ENCODE peak calls at places on chromosomes 1 and 21, in four cellular contexts. One of them, this sample, is unnamed.

GRCh38 chr1:7266561-7266960 is 481.3 kb downstream of the CAMTA1 start:
- DNase-seq in stimulated activated naive CD4-positive, alpha-beta T cell treated with Interleukin-2 at 50 U/mL for 16 hours: no peak
- DNase-seq in stimulated activated CD4-positive, alpha-beta T cell treated with anti-CD3 and anti-CD28 coated beads, TNF-alpha, amount 100 ng/mL, for 24 hours: no peak
- DNase-seq in neural crest cell: no peak
- DNase-seq in this sample: no peak

GRCh38 chr1:203504400-203505250 is 10.7 kb downstream of the OPTC start:
- DNase-seq in stimulated activated naive CD4-positive, alpha-beta T cell treated with Interleukin-2 at 50 U/mL for 16 hours: peak; percentile 61
- DNase-seq in neural crest cell: peak; percentile 91
- DNase-seq in stimulated activated CD4-positive, alpha-beta T cell treated with anti-CD3 and anti-CD28 coated beads, TNF-alpha, amount 100 ng/mL, for 24 hours: peak; percentile 71
- DNase-seq in this sample: no peak

GRCh38 chr1:151478923-151479322 is 19.6 kb upstream of the POGZ start:
- DNase-seq in stimulated activated naive CD4-positive, alpha-beta T cell treated with Interleukin-2 at 50 U/mL for 16 hours: no peak
- DNase-seq in neural crest cell: no peak
- DNase-seq in stimulated activated CD4-positive, alpha-beta T cell treated with anti-CD3 and anti-CD28 coated beads, TNF-alpha, amount 100 ng/mL, for 24 hours: no peak
- DNase-seq in this sample: no peak

GRCh38 chr1:67634396-67634935 is 50.5 kb upstream of the GADD45A start:
- DNase-seq in neural crest cell: no peak
- DNase-seq in stimulated activated naive CD4-positive, alpha-beta T cell treated with Interleukin-2 at 50 U/mL for 16 hours: no peak
- DNase-seq in stimulated activated CD4-positive, alpha-beta T cell treated with anti-CD3 and anti-CD28 coated beads, TNF-alpha, amount 100 ng/mL, for 24 hours: no peak
- DNase-seq in this sample: no peak

GRCh38 chr1:27544818-27545612 is 55.0 kb upstream of the WASF2 start:
- DNase-seq in stimulated activated naive CD4-positive, alpha-beta T cell treated with Interleukin-2 at 50 U/mL for 16 hours: no peak
- DNase-seq in neural crest cell: no peak
- DNase-seq in stimulated activated CD4-positive, alpha-beta T cell treated with anti-CD3 and anti-CD28 coated beads, TNF-alpha, amount 100 ng/mL, for 24 hours: no peak
- DNase-seq in this sample: no peak

GRCh38 chr1:78292361-78292760 is 198.4 kb upstream of the PTGFR start:
- DNase-seq in stimulated activated naive CD4-positive, alpha-beta T cell treated with Interleukin-2 at 50 U/mL for 16 hours: no peak
- DNase-seq in neural crest cell: no peak
- DNase-seq in stimulated activated CD4-positive, alpha-beta T cell treated with anti-CD3 and anti-CD28 coated beads, TNF-alpha, amount 100 ng/mL, for 24 hours: no peak
- DNase-seq in this sample: no peak

GRCh38 chr1:201916649-201917249 is 28.1 kb downstream of the SHISA4 start:
- DNase-seq in stimulated activated naive CD4-positive, alpha-beta T cell treated with Interleukin-2 at 50 U/mL for 16 hours: no peak
- DNase-seq in stimulated activated CD4-positive, alpha-beta T cell treated with anti-CD3 and anti-CD28 coated beads, TNF-alpha, amount 100 ng/mL, for 24 hours: no peak
- DNase-seq in neural crest cell: no peak
- DNase-seq in this sample: peak; percentile 20

GRCh38 chr1:33716976-33717688 is 146.7 kb upstream of the HMGB4 start:
- DNase-seq in neural crest cell: no peak
- DNase-seq in stimulated activated naive CD4-positive, alpha-beta T cell treated with Interleukin-2 at 50 U/mL for 16 hours: no peak
- DNase-seq in stimulated activated CD4-positive, alpha-beta T cell treated with anti-CD3 and anti-CD28 coated beads, TNF-alpha, amount 100 ng/mL, for 24 hours: no peak
- DNase-seq in this sample: no peak

GRCh38 chr1:214549604-214550338 is 1.6 kb downstream of the PTPN14 start:
- DNase-seq in stimulated activated CD4-positive, alpha-beta T cell treated with anti-CD3 and anti-CD28 coated beads, TNF-alpha, amount 100 ng/mL, for 24 hours: no peak
- DNase-seq in neural crest cell: no peak
- DNase-seq in stimulated activated naive CD4-positive, alpha-beta T cell treated with Interleukin-2 at 50 U/mL for 16 hours: no peak
- DNase-seq in this sample: no peak

GRCh38 chr1:9181990-9182783 is 52.4 kb upstream of the H6PD start:
- DNase-seq in stimulated activated naive CD4-positive, alpha-beta T cell treated with Interleukin-2 at 50 U/mL for 16 hours: no peak
- DNase-seq in stimulated activated CD4-positive, alpha-beta T cell treated with anti-CD3 and anti-CD28 coated beads, TNF-alpha, amount 100 ng/mL, for 24 hours: no peak
- DNase-seq in neural crest cell: no peak
- DNase-seq in this sample: no peak

GRCh38 chr1:232628335-232629214 is 1.4 kb downstream of the SIPA1L2 start:
- DNase-seq in stimulated activated naive CD4-positive, alpha-beta T cell treated with Interleukin-2 at 50 U/mL for 16 hours: no peak
- DNase-seq in stimulated activated CD4-positive, alpha-beta T cell treated with anti-CD3 and anti-CD28 coated beads, TNF-alpha, amount 100 ng/mL, for 24 hours: peak; percentile 21
- DNase-seq in neural crest cell: no peak
- DNase-seq in this sample: no peak

GRCh38 chr1:235090406-235091069 is 38.1 kb downstream of the TOMM20 start:
- DNase-seq in neural crest cell: no peak
- DNase-seq in stimulated activated naive CD4-positive, alpha-beta T cell treated with Interleukin-2 at 50 U/mL for 16 hours: no peak
- DNase-seq in stimulated activated CD4-positive, alpha-beta T cell treated with anti-CD3 and anti-CD28 coated beads, TNF-alpha, amount 100 ng/mL, for 24 hours: no peak
- DNase-seq in this sample: no peak

GRCh38 chr1:212073490-212073889 is 37.9 kb downstream of the DTL start:
- DNase-seq in stimulated activated naive CD4-positive, alpha-beta T cell treated with Interleukin-2 at 50 U/mL for 16 hours: no peak
- DNase-seq in stimulated activated CD4-positive, alpha-beta T cell treated with anti-CD3 and anti-CD28 coated beads, TNF-alpha, amount 100 ng/mL, for 24 hours: no peak
- DNase-seq in neural crest cell: no peak
- DNase-seq in this sample: no peak

GRCh38 chr1:206735553-206736031 is 35.0 kb upstream of the IL19 start:
- DNase-seq in stimulated activated naive CD4-positive, alpha-beta T cell treated with Interleukin-2 at 50 U/mL for 16 hours: no peak
- DNase-seq in stimulated activated CD4-positive, alpha-beta T cell treated with anti-CD3 and anti-CD28 coated beads, TNF-alpha, amount 100 ng/mL, for 24 hours: no peak
- DNase-seq in neural crest cell: no peak
- DNase-seq in this sample: no peak

GRCh38 chr1:9165396-9165795 is 36.5 kb upstream of the GPR157 start:
- DNase-seq in stimulated activated CD4-positive, alpha-beta T cell treated with anti-CD3 and anti-CD28 coated beads, TNF-alpha, amount 100 ng/mL, for 24 hours: no peak
- DNase-seq in stimulated activated naive CD4-positive, alpha-beta T cell treated with Interleukin-2 at 50 U/mL for 16 hours: no peak
- DNase-seq in neural crest cell: no peak
- DNase-seq in this sample: no peak

GRCh38 chr1:13730751-13731482 is 30.9 kb downstream of the PRDM2 start:
- DNase-seq in stimulated activated naive CD4-positive, alpha-beta T cell treated with Interleukin-2 at 50 U/mL for 16 hours: peak; percentile 79
- DNase-seq in neural crest cell: no peak
- DNase-seq in stimulated activated CD4-positive, alpha-beta T cell treated with anti-CD3 and anti-CD28 coated beads, TNF-alpha, amount 100 ng/mL, for 24 hours: peak; percentile 71
- DNase-seq in this sample: no peak

GRCh38 chr1:34113887-34114286 is 51.1 kb downstream of the CSMD2 start:
- DNase-seq in stimulated activated CD4-positive, alpha-beta T cell treated with anti-CD3 and anti-CD28 coated beads, TNF-alpha, amount 100 ng/mL, for 24 hours: no peak
- DNase-seq in stimulated activated naive CD4-positive, alpha-beta T cell treated with Interleukin-2 at 50 U/mL for 16 hours: no peak
- DNase-seq in neural crest cell: no peak
- DNase-seq in this sample: no peak

GRCh38 chr21:43189936-43190335 is 21.1 kb downstream of the CRYAA start:
- DNase-seq in stimulated activated CD4-positive, alpha-beta T cell treated with anti-CD3 and anti-CD28 coated beads, TNF-alpha, amount 100 ng/mL, for 24 hours: no peak
- DNase-seq in stimulated activated naive CD4-positive, alpha-beta T cell treated with Interleukin-2 at 50 U/mL for 16 hours: no peak
- DNase-seq in neural crest cell: no peak
- DNase-seq in this sample: no peak

GRCh38 chr1:206005234-206005633 is 2.0 kb upstream of the RAB7B start:
- DNase-seq in stimulated activated CD4-positive, alpha-beta T cell treated with anti-CD3 and anti-CD28 coated beads, TNF-alpha, amount 100 ng/mL, for 24 hours: no peak
- DNase-seq in neural crest cell: no peak
- DNase-seq in stimulated activated naive CD4-positive, alpha-beta T cell treated with Interleukin-2 at 50 U/mL for 16 hours: no peak
- DNase-seq in this sample: no peak

GRCh38 chr1:112011231-112011630 is 21.8 kb upstream of the KCND3 start:
- DNase-seq in neural crest cell: no peak
- DNase-seq in stimulated activated naive CD4-positive, alpha-beta T cell treated with Interleukin-2 at 50 U/mL for 16 hours: no peak
- DNase-seq in stimulated activated CD4-positive, alpha-beta T cell treated with anti-CD3 and anti-CD28 coated beads, TNF-alpha, amount 100 ng/mL, for 24 hours: no peak
- DNase-seq in this sample: no peak

GRCh38 chr1:159015440-159015909 is 5.8 kb downstream of the IFI16 start:
- DNase-seq in stimulated activated CD4-positive, alpha-beta T cell treated with anti-CD3 and anti-CD28 coated beads, TNF-alpha, amount 100 ng/mL, for 24 hours: peak; percentile 59
- DNase-seq in stimulated activated naive CD4-positive, alpha-beta T cell treated with Interleukin-2 at 50 U/mL for 16 hours: peak; percentile 68
- DNase-seq in neural crest cell: no peak
- DNase-seq in this sample: no peak

GRCh38 chr1:34163792-34164509 is 1.1 kb downstream of the CSMD2 start:
- DNase-seq in neural crest cell: peak; percentile 9
- DNase-seq in stimulated activated naive CD4-positive, alpha-beta T cell treated with Interleukin-2 at 50 U/mL for 16 hours: no peak
- DNase-seq in stimulated activated CD4-positive, alpha-beta T cell treated with anti-CD3 and anti-CD28 coated beads, TNF-alpha, amount 100 ng/mL, for 24 hours: no peak
- DNase-seq in this sample: no peak

GRCh38 chr1:64162151-64162550 is 41.3 kb upstream of the UBE2U start:
- DNase-seq in neural crest cell: no peak
- DNase-seq in stimulated activated CD4-positive, alpha-beta T cell treated with anti-CD3 and anti-CD28 coated beads, TNF-alpha, amount 100 ng/mL, for 24 hours: no peak
- DNase-seq in stimulated activated naive CD4-positive, alpha-beta T cell treated with Interleukin-2 at 50 U/mL for 16 hours: no peak
- DNase-seq in this sample: no peak

GRCh38 chr1:38014171-38014570 is 1.6 kb downstream of the UTP11 start:
- DNase-seq in stimulated activated naive CD4-positive, alpha-beta T cell treated with Interleukin-2 at 50 U/mL for 16 hours: no peak
- DNase-seq in neural crest cell: no peak
- DNase-seq in stimulated activated CD4-positive, alpha-beta T cell treated with anti-CD3 and anti-CD28 coated beads, TNF-alpha, amount 100 ng/mL, for 24 hours: no peak
- DNase-seq in this sample: no peak

GRCh38 chr1:214282696-214283225 is 1.8 kb downstream of the SMYD2 start:
- DNase-seq in stimulated activated naive CD4-positive, alpha-beta T cell treated with Interleukin-2 at 50 U/mL for 16 hours: no peak
- DNase-seq in neural crest cell: no peak
- DNase-seq in stimulated activated CD4-positive, alpha-beta T cell treated with anti-CD3 and anti-CD28 coated beads, TNF-alpha, amount 100 ng/mL, for 24 hours: no peak
- DNase-seq in this sample: no peak

GRCh38 chr1:51421961-51422360 is 91.6 kb upstream of the TTC39A start:
- DNase-seq in stimulated activated naive CD4-positive, alpha-beta T cell treated with Interleukin-2 at 50 U/mL for 16 hours: no peak
- DNase-seq in neural crest cell: no peak
- DNase-seq in stimulated activated CD4-positive, alpha-beta T cell treated with anti-CD3 and anti-CD28 coated beads, TNF-alpha, amount 100 ng/mL, for 24 hours: no peak
- DNase-seq in this sample: peak; percentile 21

GRCh38 chr1:85624361-85624760 is 43.8 kb downstream of the CCN1 start:
- DNase-seq in neural crest cell: no peak
- DNase-seq in stimulated activated naive CD4-positive, alpha-beta T cell treated with Interleukin-2 at 50 U/mL for 16 hours: no peak
- DNase-seq in stimulated activated CD4-positive, alpha-beta T cell treated with anti-CD3 and anti-CD28 coated beads, TNF-alpha, amount 100 ng/mL, for 24 hours: no peak
- DNase-seq in this sample: no peak

GRCh38 chr1:7639435-7640131 is 131.5 kb upstream of the VAMP3 start:
- DNase-seq in stimulated activated naive CD4-positive, alpha-beta T cell treated with Interleukin-2 at 50 U/mL for 16 hours: no peak
- DNase-seq in neural crest cell: no peak
- DNase-seq in stimulated activated CD4-positive, alpha-beta T cell treated with anti-CD3 and anti-CD28 coated beads, TNF-alpha, amount 100 ng/mL, for 24 hours: no peak
- DNase-seq in this sample: no peak